ENCODE peak calls at places on chromosomes 13 and 19, in ten cellular contexts. W is GM23248, Z is mammary epithelial cell, R is right atrium auricular region, P is thoracic aorta, H is cardiac muscle cell, G is cardiac fibroblast, O is IMR-90, V is Caco-2, I is AG09309. A is an unnamed sample.

GRCh38 chr13:84962141-84962750 is 837.0 kb downstream of the SLITRK6 start:
- DNase-seq in G (no peak), Z (no peak), I (no peak), O (no peak), P (no peak), H (no peak), W (no peak), V (no peak), R (no peak), A (no peak)

GRCh38 chr13:109154146-109154545 is 524.7 kb downstream of the MYO16 start:
- DNase-seq in V (no peak), G (peak; percentile 38), P (no peak), I (no peak), W (no peak), R (no peak), Z (no peak), H (no peak), O (no peak), A (no peak)

GRCh38 chr13:113836917-113837553 is 26.8 kb downstream of the GAS6 start:
- DNase-seq in Z (peak; percentile 95), I (peak; percentile 80), O (peak; percentile 85), R (peak; percentile 78), G (peak; percentile 94), W (peak; percentile 95), P (no peak), H (peak; percentile 60), V (no peak), A (peak; percentile 81)

GRCh38 chr19:58558623-58559274 is 338 bp upstream of the UBE2M start:
- DNase-seq in O (peak; percentile 98), G (peak; percentile 99), I (peak; percentile 94), Z (peak; percentile 97), P (peak; percentile 94), W (peak; percentile 99), H (peak; percentile 99), V (peak; percentile 99), R (peak; percentile 99), A (peak; percentile 99)

GRCh38 chr13:106484755-106485193 is 50.7 kb downstream of the EFNB2 start:
- DNase-seq in W (no peak), P (no peak), Z (no peak), O (peak; percentile 28), G (peak; percentile 45), V (no peak), H (peak; percentile 41), R (no peak), I (no peak), A (no peak)

GRCh38 chr19:11483176-11484111 is 2.6 kb upstream of the ELAVL3 start:
- DNase-seq in P (no peak), G (no peak), O (no peak), R (no peak), Z (no peak), H (no peak), W (no peak), V (no peak), I (no peak), A (no peak)

GRCh38 chr13:97934590-97934989 is 18.9 kb upstream of the IPO5 start:
- DNase-seq in W (no peak), P (no peak), R (no peak), H (peak; percentile 8), I (no peak), G (no peak), O (no peak), V (no peak), Z (no peak), A (no peak)

GRCh38 chr13:85982102-85982501 is 182.9 kb upstream of the SLITRK6 start:
- DNase-seq in O (no peak), I (no peak), V (no peak), W (no peak), Z (no peak), G (no peak), R (no peak), P (no peak), H (no peak), A (no peak)

GRCh38 chr13:100673376-100673830 is 1.2 kb downstream of the TMTC4 start:
- DNase-seq in O (no peak), G (no peak), V (no peak), W (no peak), I (no peak), Z (no peak), H (peak; percentile 38), P (no peak), R (no peak), A (no peak)

GRCh38 chr13:25375727-25376358 is 4.1 kb downstream of the ATP8A2 start:
- DNase-seq in H (peak; percentile 59), V (peak; percentile 72), R (no peak), I (peak; percentile 5), P (no peak), Z (peak; percentile 14), O (peak; percentile 31), G (peak; percentile 60), W (peak; percentile 48), A (peak; percentile 77)

GRCh38 chr19:3458595-3459284 is 21.6 kb downstream of the SMIM24 start:
- DNase-seq in H (peak; percentile 54), G (peak; percentile 46), R (no peak), W (peak; percentile 70), Z (no peak), I (no peak), P (no peak), V (no peak), O (peak; percentile 25), A (no peak)

GRCh38 chr13:21171420-21171819 is 4.9 kb downstream of the SKA3 start:
- DNase-seq in W (no peak), G (no peak), O (no peak), V (no peak), H (no peak), I (no peak), Z (no peak), R (no peak), P (no peak), A (no peak)

GRCh38 chr13:35926859-35927530 is 204.2 kb downstream of the DCLK1 start:
- DNase-seq in O (peak; percentile 30), R (no peak), H (no peak), Z (no peak), I (no peak), V (no peak), P (no peak), G (peak; percentile 39), W (peak; percentile 28), A (peak; percentile 42)

GRCh38 chr19:30163663-30164062 is 208.5 kb upstream of the ZNF536 start:
- DNase-seq in G (no peak), O (no peak), V (no peak), Z (no peak), P (no peak), H (no peak), R (peak; percentile 53), I (no peak), W (no peak), A (no peak)

GRCh38 chr13:106919093-106919492 is 351.2 kb upstream of the ARGLU1 start:
- DNase-seq in R (no peak), P (no peak), Z (no peak), H (no peak), O (no peak), W (no peak), G (peak; percentile 7), V (no peak), I (no peak), A (no peak)

GRCh38 chr19:28634837-28635236 is 578.1 kb downstream of the UQCRFS1 start:
- DNase-seq in O (no peak), I (no peak), H (no peak), R (no peak), G (no peak), W (no peak), V (no peak), Z (no peak), P (no peak), A (no peak)

GRCh38 chr19:5820785-5821184 is 15.9 kb downstream of the NRTN start:
- DNase-seq in V (no peak), P (no peak), H (no peak), W (no peak), G (no peak), Z (no peak), R (no peak), I (no peak), O (no peak), A (no peak)

GRCh38 chr13:44876782-44877324 is 112.4 kb downstream of the NUFIP1 start:
- DNase-seq in H (peak; percentile 9), P (no peak), Z (no peak), O (no peak), I (no peak), V (peak; percentile 24), G (peak; percentile 23), R (no peak), W (no peak), A (no peak)

GRCh38 chr19:8629184-8629583 is 1.2 kb upstream of the NFILZ start:
- DNase-seq in Z (no peak), O (no peak), V (no peak), W (no peak), I (no peak), R (no peak), P (no peak), G (no peak), H (no peak), A (no peak)
- H3K4me3 ChIP-seq in Z (no peak overlapping the region), O (no peak overlapping the region), V (no peak overlapping the region), W (no peak overlapping the region), I (no peak overlapping the region), R (no peak overlapping the region), P (no peak overlapping the region), G (no peak overlapping the region), H (no peak overlapping the region), A (no peak overlapping the region)

GRCh38 chr19:39074205-39074692 is 9.9 kb upstream of the ACP7 start:
- DNase-seq in W (no peak), O (no peak), I (no peak), H (no peak), G (no peak), V (no peak), P (no peak), Z (no peak), R (no peak), A (no peak)
- H3K4me3 ChIP-seq in W (no peak overlapping the region), O (no peak overlapping the region), I (no peak overlapping the region), H (no peak overlapping the region), G (no peak overlapping the region), V (no peak overlapping the region), P (no peak overlapping the region), Z (no peak overlapping the region), R (no peak overlapping the region), A (no peak overlapping the region)

DNA sequence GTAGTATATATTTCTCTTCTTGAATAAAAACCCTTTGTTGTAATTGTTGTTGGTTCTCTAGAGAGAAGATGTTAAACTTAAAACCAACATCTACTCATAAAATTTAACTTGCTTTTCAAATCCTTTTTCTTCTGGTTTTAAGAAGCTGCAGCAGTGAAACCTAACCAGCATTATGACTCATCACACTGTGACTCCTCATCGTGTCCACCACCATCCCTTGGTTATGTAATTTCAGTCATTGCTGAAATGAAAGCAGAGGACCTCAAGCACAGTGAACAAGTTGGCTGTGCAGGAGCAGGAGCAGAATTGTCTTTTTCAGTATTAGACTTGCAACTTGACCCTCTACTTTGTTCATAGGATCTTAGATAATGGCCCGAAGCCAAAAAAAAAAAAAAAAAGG is 64.9 kb upstream of the HTR2A start:
- DNase-seq in V (no peak), O (peak; percentile 89), Z (peak; percentile 81), I (peak; percentile 74), H (no peak), G (peak; percentile 83), P (no peak), R (no peak), W (peak; percentile 92), A (peak; percentile 59)
- H3K4me3 ChIP-seq in V (no peak overlapping the region), O (no peak overlapping the region), Z (no peak overlapping the region), I (no peak overlapping the region), H (no peak overlapping the region), G (no peak overlapping the region), P (no peak overlapping the region), R (no peak overlapping the region), W (peak overlapping the region; percentile 1), A (no peak overlapping the region)

DNA sequence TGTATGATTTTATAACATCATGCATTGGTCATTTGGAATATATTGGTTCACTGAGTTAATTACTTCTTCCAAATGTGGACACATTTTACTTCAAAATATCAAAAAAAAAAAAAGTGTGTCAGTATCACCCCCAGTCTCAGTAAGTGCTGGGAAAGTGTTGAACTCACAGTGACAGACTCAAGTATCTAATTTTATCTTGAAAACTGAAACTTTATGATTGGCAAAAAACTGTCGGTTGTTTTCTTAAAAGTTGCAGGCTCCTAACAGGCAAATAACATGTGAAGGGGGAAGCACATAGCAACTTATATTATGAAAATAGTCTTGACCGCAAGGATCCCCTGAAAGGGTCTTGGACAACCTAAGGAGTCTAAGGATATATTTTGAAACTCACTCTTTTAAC is 33.5 kb upstream of the TPP2 start:
- DNase-seq in W (no peak), R (no peak), P (no peak), G (no peak), O (no peak), Z (no peak), H (no peak), I (no peak), V (no peak), A (no peak)
- H3K4me3 ChIP-seq in W (no peak overlapping the region), R (no peak overlapping the region), P (no peak overlapping the region), G (no peak overlapping the region), O (no peak overlapping the region), Z (no peak overlapping the region), H (no peak overlapping the region), I (no peak overlapping the region), V (no peak overlapping the region), A (no peak overlapping the region)

A was measured in adipocyte.